ENCODE peak calls at places on chromosomes 7 and 10, in nine cellular contexts. P is GM19239; T is Peyer's patch; C is HCT116; J is putamen; X is NCI-H748 treated with DMSO at 0.1 percent for 48 hours; I is H54; Q is T-cell; F is stimulated activated naive CD8-positive, alpha-beta T cell treated with anti-CD3 and anti-CD28 coated beads, Interleukin-15, Interleukin-2, amounts not matched to agents 100 U/mL and 50 U/mL, for 24 hours. R is an unnamed sample.

GRCh38 chr10:3048114-3049019 is 19.0 kb upstream of the PFKP start:
- DNase-seq in P (no peak), Q (no peak), F (no peak), J (peak), C (no peak), I (no peak), T (no peak), X (no peak), R (no peak)

GRCh38 chr10:18099420-18099819 is 40.8 kb upstream of the CACNB2 start:
- DNase-seq in J (no peak), F (no peak), Q (no peak), X (no peak), P (no peak), T (no peak), I (no peak), C (no peak), R (no peak)

GRCh38 chr7:6015917-6016652 is 7.0 kb downstream of the AIMP2 start:
- DNase-seq in T (no peak), I (no peak), Q (no peak), X (no peak), C (no peak), F (no peak), J (peak), P (no peak), R (no peak)

GRCh38 chr7:111853231-111853990 is 291.1 kb upstream of the IMMP2L start:
- DNase-seq in C (no peak), Q (no peak), I (no peak), X (no peak), F (no peak), P (no peak), T (no peak), J (no peak), R (no peak)

GRCh38 chr7:148941598-148942280 is 57.6 kb upstream of the EZH2 start:
- DNase-seq in F (peak), T (peak), X (peak), P (no peak), J (no peak), C (peak), I (no peak), Q (peak), R (peak)

GRCh38 chr7:138699661-138700060 is 1.5 kb downstream of the SVOPL start:
- DNase-seq in T (no peak), Q (no peak), C (no peak), F (no peak), I (no peak), J (no peak), X (no peak), P (no peak), R (no peak)

GRCh38 chr10:131204406-131205152 is 106.9 kb downstream of the TCERG1L start:
- DNase-seq in T (no peak), P (no peak), C (no peak), Q (no peak), F (no peak), J (no peak), I (no peak), X (no peak), R (no peak)

GRCh38 chr10:30059209-30060107 is at the start of gene JCAD:
- DNase-seq in X (peak), T (peak), P (peak), J (no peak), I (peak), C (no peak), Q (no peak), F (peak), R (peak)

GRCh38 chr7:99737726-99738125 is 2.7 kb upstream of the CYP3A7 start:
- DNase-seq in P (no peak), F (no peak), Q (no peak), I (no peak), J (no peak), C (no peak), T (no peak), X (no peak), R (peak)

GRCh38 chr7:6273380-6273837 is 985 bp upstream of the CYTH3 start:
- DNase-seq in I (no peak), J (no peak), F (no peak), Q (no peak), X (peak), T (peak), P (no peak), C (no peak), R (no peak)

GRCh38 chr10:110460111-110460809 is 37.4 kb upstream of the DUSP5 start:
- DNase-seq in X (no peak), F (peak), C (no peak), T (no peak), P (no peak), Q (peak), J (no peak), I (peak), R (peak)

GRCh38 chr10:118472415-118472814 is 123.0 kb downstream of the PRLHR start:
- DNase-seq in C (no peak), I (no peak), Q (no peak), F (no peak), P (no peak), T (no peak), X (no peak), J (no peak), R (no peak)

GRCh38 chr10:66222462-66223046 is 703.3 kb upstream of the LRRTM3 start:
- DNase-seq in X (no peak), T (no peak), J (no peak), P (no peak), C (no peak), I (no peak), Q (no peak), F (no peak), R (no peak)

GRCh38 chr10:62852961-62853702 is 37.0 kb upstream of the EGR2 start:
- DNase-seq in I (no peak), X (no peak), T (no peak), J (no peak), C (no peak), Q (no peak), P (no peak), F (peak), R (peak)

GRCh38 chr10:93758510-93758885 is 762 bp downstream of the LGI1 start:
- DNase-seq in P (no peak), J (no peak), C (no peak), X (no peak), F (no peak), Q (no peak), T (no peak), I (no peak), R (no peak)

GRCh38 chr7:23467731-23468720 is 2.3 kb downstream of the IGF2BP3 start:
- DNase-seq in Q (no peak), J (no peak), T (peak), X (peak), C (no peak), I (peak), F (peak), P (peak), R (no peak)

GRCh38 chr7:132138817-132139216 is 437.5 kb downstream of the PLXNA4 start:
- DNase-seq in F (no peak), Q (no peak), J (no peak), X (no peak), C (no peak), I (peak), P (no peak), T (no peak), R (no peak)

GRCh38 chr7:20798694-20799121 is 12.0 kb upstream of the SP8 start:
- DNase-seq in X (no peak), I (no peak), F (no peak), T (no peak), C (no peak), P (no peak), J (no peak), Q (no peak), R (no peak)

GRCh38 chr10:112775892-112776679 is 174.0 kb upstream of the TCF7L2 start:
- DNase-seq in X (peak), C (no peak), I (no peak), F (no peak), J (no peak), Q (no peak), T (no peak), P (no peak), R (no peak)

GRCh38 chr7:27162548-27162848 is 2.8 kb downstream of the HOXA9 start:
- DNase-seq in F (no peak), C (no peak), X (no peak), Q (no peak), I (no peak), P (no peak), J (no peak), T (no peak), R (no peak)

GRCh38 chr10:86652361-86653202 is 1.8 kb upstream of the OPN4 start:
- DNase-seq in J (no peak), P (no peak), F (no peak), C (no peak), Q (no peak), T (peak), X (peak), I (no peak), R (no peak)

GRCh38 chr10:98684019-98684899 is 237.5 kb upstream of the HPS1 start:
- DNase-seq in C (no peak), J (no peak), P (no peak), F (no peak), Q (no peak), I (no peak), T (no peak), X (no peak), R (no peak)

GRCh38 chr7:92708105-92709042 is 118.2 kb upstream of the FAM133B start:
- DNase-seq in I (no peak), C (no peak), P (no peak), F (no peak), X (no peak), Q (no peak), J (no peak), T (no peak), R (no peak)

GRCh38 chr7:30469303-30469702 is 9.3 kb downstream of the NOD1 start:
- DNase-seq in I (peak), J (peak), F (no peak), Q (no peak), T (no peak), X (no peak), C (peak), P (no peak), R (no peak)

GRCh38 chr10:18743926-18744325 is 84.7 kb downstream of the ARL5B start:
- DNase-seq in Q (no peak), X (no peak), F (no peak), J (no peak), I (no peak), P (no peak), C (no peak), T (no peak), R (no peak)

GRCh38 chr10:126199221-126199998 is 188.9 kb downstream of the ADAM12 start:
- DNase-seq in T (no peak), X (no peak), J (no peak), I (peak), P (no peak), Q (no peak), C (peak), F (no peak), R (no peak)

GRCh38 chr10:121804460-121804859 is 123.4 kb downstream of the ATE1 start:
- DNase-seq in T (no peak), I (no peak), P (no peak), J (no peak), C (no peak), Q (no peak), F (no peak), X (no peak), R (no peak)

GRCh38 chr7:69739906-69740545 is 141.8 kb downstream of the AUTS2 start:
- DNase-seq in P (no peak), X (no peak), Q (no peak), C (no peak), I (no peak), T (no peak), F (no peak), J (peak), R (no peak)

GRCh38 chr7:26153246-26153822 is 1.3 kb downstream of the NFE2L3 start:
- DNase-seq in Q (no peak), J (no peak), T (peak), F (peak), I (no peak), C (no peak), X (no peak), P (no peak), R (no peak)

GRCh38 chr7:89312561-89312960 is 517.0 kb upstream of the TEX47 start:
- DNase-seq in X (no peak), F (no peak), C (no peak), T (no peak), P (no peak), Q (no peak), I (no peak), J (no peak), R (no peak)

GRCh38 chr7:43735802-43736603 is 6.7 kb upstream of the COA1 start:
- DNase-seq in J (no peak), C (no peak), I (no peak), T (no peak), F (peak), P (no peak), Q (no peak), X (no peak), R (no peak)

GRCh38 chr10:63671317-63671937 is 150.2 kb downstream of the REEP3 start:
- DNase-seq in P (no peak), T (no peak), I (no peak), Q (no peak), X (no peak), J (peak), C (no peak), F (no peak), R (no peak)

GRCh38 chr10:100186253-100186780 is 488 bp upstream of the ERLIN1 start:
- DNase-seq in P (no peak), X (peak), J (no peak), T (no peak), Q (no peak), F (peak), C (no peak), I (peak), R (peak)

GRCh38 chr7:129184979-129185670 is 3.3 kb upstream of the SMO start:
- DNase-seq in C (no peak), X (no peak), T (no peak), F (no peak), J (no peak), I (no peak), Q (no peak), P (no peak), R (no peak)

GRCh38 chr10:12412671-12413368 is 63.5 kb downstream of the CAMK1D start:
- DNase-seq in F (peak), C (no peak), J (no peak), Q (peak), I (no peak), X (no peak), T (no peak), P (no peak), R (no peak)

GRCh38 chr7:32774411-32774970 is 117.1 kb downstream of the KBTBD2 start:
- DNase-seq in J (peak), C (no peak), T (no peak), F (no peak), P (no peak), I (no peak), Q (no peak), X (no peak), R (no peak)

GRCh38 chr7:133941496-133941895 is 185.6 kb upstream of the LRGUK start:
- DNase-seq in Q (no peak), J (no peak), X (no peak), T (no peak), I (no peak), C (no peak), F (no peak), P (no peak), R (no peak)

GRCh38 chr10:44010873-44011602 is 362.4 kb upstream of the ZNF32 start:
- DNase-seq in J (no peak), P (peak), T (no peak), F (peak), X (no peak), I (no peak), C (no peak), Q (no peak), R (no peak)

R was measured in GDM1.